ENCODE peak calls at places on chromosomes 2 and 18, in eight cellular contexts. One of them, this sample, is unnamed.

GRCh38 chr2:181857471-181857870 is 34.1 kb upstream of the ITPRID2 start:
- DNase-seq in kidney: no peak
- DNase-seq in lower lobe of right lung: no peak
- DNase-seq in left ventricle myocardium inferior: no peak
- DNase-seq in spleen: no peak
- DNase-seq in colonic mucosa: no peak
- DNase-seq in breast epithelium: no peak
- DNase-seq in Calu3: no peak
- DNase-seq in this sample: no peak

GRCh38 chr18:26710460-26711096 is 154.9 kb downstream of the AQP4 start:
- DNase-seq in breast epithelium: no peak
- DNase-seq in lower lobe of right lung: no peak
- DNase-seq in kidney: no peak
- DNase-seq in colonic mucosa: no peak
- DNase-seq in left ventricle myocardium inferior: no peak
- DNase-seq in Calu3: no peak
- DNase-seq in spleen: no peak
- DNase-seq in this sample: no peak

GRCh38 chr2:110820128-110820527 is 87.8 kb downstream of the ACOXL start:
- DNase-seq in colonic mucosa: no peak
- DNase-seq in lower lobe of right lung: no peak
- DNase-seq in left ventricle myocardium inferior: no peak
- DNase-seq in kidney: no peak
- DNase-seq in Calu3: no peak
- DNase-seq in breast epithelium: no peak
- DNase-seq in spleen: no peak
- DNase-seq in this sample: no peak

GRCh38 chr18:12839526-12840196 is 44.4 kb downstream of the PTPN2 start:
- DNase-seq in spleen: no peak
- DNase-seq in colonic mucosa: no peak
- DNase-seq in lower lobe of right lung: no peak
- DNase-seq in Calu3: no peak
- DNase-seq in left ventricle myocardium inferior: no peak
- DNase-seq in kidney: no peak
- DNase-seq in breast epithelium: no peak
- DNase-seq in this sample: no peak

GRCh38 chr2:152336103-152336853 is 1.3 kb downstream of the FMNL2 start:
- DNase-seq in spleen: peak
- DNase-seq in colonic mucosa: peak
- DNase-seq in lower lobe of right lung: peak
- DNase-seq in left ventricle myocardium inferior: peak
- DNase-seq in Calu3: peak
- DNase-seq in breast epithelium: no peak
- DNase-seq in kidney: peak
- DNase-seq in this sample: peak

GRCh38 chr2:64325852-64326577 is 127.9 kb upstream of the LGALSL start:
- DNase-seq in Calu3: no peak
- DNase-seq in spleen: no peak
- DNase-seq in lower lobe of right lung: no peak
- DNase-seq in kidney: no peak
- DNase-seq in colonic mucosa: no peak
- DNase-seq in breast epithelium: no peak
- DNase-seq in left ventricle myocardium inferior: no peak
- DNase-seq in this sample: no peak

GRCh38 chr2:73823916-73824523 is 4.7 kb upstream of the STAMBP start:
- DNase-seq in colonic mucosa: peak
- DNase-seq in spleen: no peak
- DNase-seq in kidney: no peak
- DNase-seq in lower lobe of right lung: no peak
- DNase-seq in breast epithelium: no peak
- DNase-seq in Calu3: peak
- DNase-seq in left ventricle myocardium inferior: no peak
- DNase-seq in this sample: no peak

GRCh38 chr2:80153151-80153550 is 151.4 kb downstream of the LRRTM1 start:
- DNase-seq in lower lobe of right lung: no peak
- DNase-seq in spleen: no peak
- DNase-seq in breast epithelium: no peak
- DNase-seq in Calu3: no peak
- DNase-seq in colonic mucosa: no peak
- DNase-seq in kidney: no peak
- DNase-seq in left ventricle myocardium inferior: no peak
- DNase-seq in this sample: no peak

GRCh38 chr2:216492951-216493685 is 5.5 kb upstream of the RPL37A start:
- DNase-seq in Calu3: no peak
- DNase-seq in kidney: no peak
- DNase-seq in breast epithelium: no peak
- DNase-seq in colonic mucosa: no peak
- DNase-seq in spleen: no peak
- DNase-seq in left ventricle myocardium inferior: no peak
- DNase-seq in lower lobe of right lung: no peak
- DNase-seq in this sample: no peak

GRCh38 chr2:69221960-69222751 is 164.9 kb downstream of the GFPT1 start:
- DNase-seq in spleen: no peak
- DNase-seq in lower lobe of right lung: no peak
- DNase-seq in colonic mucosa: no peak
- DNase-seq in Calu3: no peak
- DNase-seq in breast epithelium: no peak
- DNase-seq in kidney: no peak
- DNase-seq in left ventricle myocardium inferior: no peak
- DNase-seq in this sample: no peak

GRCh38 chr18:55256568-55257289 is 297.5 kb upstream of the CCDC68 start:
- DNase-seq in breast epithelium: no peak
- DNase-seq in lower lobe of right lung: no peak
- DNase-seq in spleen: no peak
- DNase-seq in left ventricle myocardium inferior: no peak
- DNase-seq in kidney: no peak
- DNase-seq in Calu3: no peak
- DNase-seq in colonic mucosa: no peak
- DNase-seq in this sample: no peak

GRCh38 chr2:170819941-170820646 is 3.4 kb downstream of the GAD1 start:
- DNase-seq in kidney: no peak
- DNase-seq in left ventricle myocardium inferior: no peak
- DNase-seq in breast epithelium: no peak
- DNase-seq in colonic mucosa: no peak
- DNase-seq in lower lobe of right lung: no peak
- DNase-seq in spleen: peak
- DNase-seq in Calu3: no peak
- DNase-seq in this sample: peak

GRCh38 chr18:8844721-8845148 is 139.4 kb downstream of the MTCL1 start:
- DNase-seq in kidney: no peak
- DNase-seq in Calu3: no peak
- DNase-seq in breast epithelium: no peak
- DNase-seq in left ventricle myocardium inferior: no peak
- DNase-seq in spleen: no peak
- DNase-seq in colonic mucosa: no peak
- DNase-seq in lower lobe of right lung: no peak
- DNase-seq in this sample: no peak

GRCh38 chr2:84830095-84830494 is 50.8 kb downstream of the TRABD2A start:
- DNase-seq in colonic mucosa: no peak
- DNase-seq in breast epithelium: no peak
- DNase-seq in kidney: no peak
- DNase-seq in lower lobe of right lung: peak
- DNase-seq in spleen: peak
- DNase-seq in Calu3: no peak
- DNase-seq in left ventricle myocardium inferior: peak
- DNase-seq in this sample: no peak

GRCh38 chr2:241901500-241902351 is 32.2 kb downstream of the RTP5 start:
- DNase-seq in colonic mucosa: no peak
- DNase-seq in spleen: peak
- DNase-seq in lower lobe of right lung: peak
- DNase-seq in left ventricle myocardium inferior: no peak
- DNase-seq in kidney: peak
- DNase-seq in breast epithelium: peak
- DNase-seq in Calu3: no peak
- DNase-seq in this sample: no peak

GRCh38 chr18:48222118-48222517 is 187.1 kb downstream of the ZBTB7C start:
- DNase-seq in Calu3: peak
- DNase-seq in breast epithelium: peak
- DNase-seq in lower lobe of right lung: peak
- DNase-seq in left ventricle myocardium inferior: peak
- DNase-seq in spleen: no peak
- DNase-seq in kidney: no peak
- DNase-seq in colonic mucosa: peak
- DNase-seq in this sample: no peak

GRCh38 chr2:238847841-238848565 is at the start of gene TWIST2:
- DNase-seq in Calu3: no peak
- DNase-seq in colonic mucosa: peak
- DNase-seq in spleen: no peak
- DNase-seq in left ventricle myocardium inferior: peak
- DNase-seq in lower lobe of right lung: peak
- DNase-seq in kidney: peak
- DNase-seq in breast epithelium: no peak
- DNase-seq in this sample: peak

GRCh38 chr2:164000171-164000570 is 264.4 kb upstream of the FIGN start:
- DNase-seq in spleen: no peak
- DNase-seq in lower lobe of right lung: no peak
- DNase-seq in left ventricle myocardium inferior: no peak
- DNase-seq in kidney: no peak
- DNase-seq in breast epithelium: no peak
- DNase-seq in Calu3: no peak
- DNase-seq in colonic mucosa: no peak
- DNase-seq in this sample: no peak

GRCh38 chr2:103289101-103289725 is 527.4 kb downstream of the TMEM182 start:
- DNase-seq in left ventricle myocardium inferior: no peak
- DNase-seq in lower lobe of right lung: no peak
- DNase-seq in colonic mucosa: no peak
- DNase-seq in Calu3: no peak
- DNase-seq in breast epithelium: no peak
- DNase-seq in spleen: no peak
- DNase-seq in kidney: no peak
- DNase-seq in this sample: no peak

GRCh38 chr2:28419705-28420270 is 27.1 kb downstream of the FOSL2 start:
- DNase-seq in Calu3: no peak
- DNase-seq in colonic mucosa: no peak
- DNase-seq in spleen: no peak
- DNase-seq in breast epithelium: no peak
- DNase-seq in kidney: no peak
- DNase-seq in left ventricle myocardium inferior: no peak
- DNase-seq in lower lobe of right lung: no peak
- DNase-seq in this sample: no peak

GRCh38 chr2:10982931-10983701 is 71.4 kb downstream of the KCNF1 start:
- DNase-seq in Calu3: no peak
- DNase-seq in breast epithelium: no peak
- DNase-seq in colonic mucosa: peak
- DNase-seq in left ventricle myocardium inferior: peak
- DNase-seq in spleen: peak
- DNase-seq in kidney: no peak
- DNase-seq in lower lobe of right lung: peak
- DNase-seq in this sample: peak

GRCh38 chr2:131026914-131027313 is 66.3 kb downstream of the FAM168B start:
- DNase-seq in kidney: no peak
- DNase-seq in breast epithelium: no peak
- DNase-seq in left ventricle myocardium inferior: no peak
- DNase-seq in colonic mucosa: no peak
- DNase-seq in Calu3: no peak
- DNase-seq in lower lobe of right lung: no peak
- DNase-seq in spleen: peak
- DNase-seq in this sample: no peak

GRCh38 chr2:43414586-43415125 is 181.2 kb downstream of the THADA start:
- DNase-seq in colonic mucosa: no peak
- DNase-seq in Calu3: no peak
- DNase-seq in spleen: no peak
- DNase-seq in kidney: no peak
- DNase-seq in breast epithelium: no peak
- DNase-seq in left ventricle myocardium inferior: no peak
- DNase-seq in lower lobe of right lung: no peak
- DNase-seq in this sample: no peak

GRCh38 chr2:28437142-28437835 is 44.6 kb downstream of the FOSL2 start:
- DNase-seq in lower lobe of right lung: peak
- DNase-seq in colonic mucosa: peak
- DNase-seq in left ventricle myocardium inferior: no peak
- DNase-seq in kidney: peak
- DNase-seq in spleen: peak
- DNase-seq in breast epithelium: no peak
- DNase-seq in Calu3: peak
- DNase-seq in this sample: no peak

GRCh38 chr2:121284424-121285076 is 452 bp downstream of the TFCP2L1 start:
- DNase-seq in lower lobe of right lung: peak
- DNase-seq in breast epithelium: no peak
- DNase-seq in left ventricle myocardium inferior: no peak
- DNase-seq in colonic mucosa: peak
- DNase-seq in spleen: peak
- DNase-seq in kidney: peak
- DNase-seq in Calu3: peak
- DNase-seq in this sample: peak

GRCh38 chr18:33751613-33752221 is 173.7 kb downstream of the ASXL3 start:
- DNase-seq in spleen: no peak
- DNase-seq in breast epithelium: no peak
- DNase-seq in Calu3: no peak
- DNase-seq in kidney: no peak
- DNase-seq in lower lobe of right lung: no peak
- DNase-seq in left ventricle myocardium inferior: no peak
- DNase-seq in colonic mucosa: no peak
- DNase-seq in this sample: no peak
- TF ChIP-seq CTCF in spleen: no peak
- TF ChIP-seq CTCF in breast epithelium: peak
- TF ChIP-seq CTCF in Calu3: no peak
- TF ChIP-seq CTCF in kidney: no peak
- TF ChIP-seq CTCF in lower lobe of right lung: peak
- TF ChIP-seq CTCF in left ventricle myocardium inferior: peak
- TF ChIP-seq CTCF in colonic mucosa: peak
- TF ChIP-seq CTCF in this sample: peak

GRCh38 chr2:197615033-197615652 is 60.2 kb downstream of the RFTN2 start:
- DNase-seq in kidney: no peak
- DNase-seq in Calu3: peak
- DNase-seq in breast epithelium: no peak
- DNase-seq in left ventricle myocardium inferior: no peak
- DNase-seq in lower lobe of right lung: no peak
- DNase-seq in spleen: no peak
- DNase-seq in colonic mucosa: peak
- DNase-seq in this sample: no peak
- TF ChIP-seq CTCF in kidney: no peak
- TF ChIP-seq CTCF in Calu3: no peak
- TF ChIP-seq CTCF in breast epithelium: peak
- TF ChIP-seq CTCF in left ventricle myocardium inferior: no peak
- TF ChIP-seq CTCF in lower lobe of right lung: peak
- TF ChIP-seq CTCF in spleen: no peak
- TF ChIP-seq CTCF in colonic mucosa: peak
- TF ChIP-seq CTCF in this sample: no peak

GRCh38 chr2:231393149-231394131 is 2.1 kb upstream of the B3GNT7 start:
- DNase-seq in breast epithelium: no peak
- DNase-seq in Calu3: no peak
- DNase-seq in lower lobe of right lung: no peak
- DNase-seq in colonic mucosa: no peak
- DNase-seq in spleen: no peak
- DNase-seq in left ventricle myocardium inferior: no peak
- DNase-seq in kidney: peak
- DNase-seq in this sample: no peak
- TF ChIP-seq CTCF in breast epithelium: no peak
- TF ChIP-seq CTCF in Calu3: peak
- TF ChIP-seq CTCF in lower lobe of right lung: peak
- TF ChIP-seq CTCF in colonic mucosa: no peak
- TF ChIP-seq CTCF in spleen: peak
- TF ChIP-seq CTCF in left ventricle myocardium inferior: peak
- TF ChIP-seq CTCF in kidney: no peak
- TF ChIP-seq CTCF in this sample: no peak

GRCh38 chr2:137886432-137886831 is 77.8 kb upstream of the HNMT start:
- DNase-seq in colonic mucosa: no peak
- DNase-seq in spleen: no peak
- DNase-seq in lower lobe of right lung: no peak
- DNase-seq in left ventricle myocardium inferior: no peak
- DNase-seq in breast epithelium: no peak
- DNase-seq in kidney: no peak
- DNase-seq in Calu3: peak
- DNase-seq in this sample: no peak

GRCh38 chr2:137893145-137893544 is 71.1 kb upstream of the HNMT start:
- DNase-seq in Calu3: no peak
- DNase-seq in spleen: no peak
- DNase-seq in lower lobe of right lung: no peak
- DNase-seq in left ventricle myocardium inferior: no peak
- DNase-seq in kidney: no peak
- DNase-seq in breast epithelium: no peak
- DNase-seq in colonic mucosa: no peak
- DNase-seq in this sample: no peak

GRCh38 chr2:137888845-137889244 is 75.4 kb upstream of the HNMT start:
- DNase-seq in left ventricle myocardium inferior: peak
- DNase-seq in spleen: no peak
- DNase-seq in lower lobe of right lung: peak
- DNase-seq in kidney: no peak
- DNase-seq in breast epithelium: no peak
- DNase-seq in Calu3: peak
- DNase-seq in colonic mucosa: peak
- DNase-seq in this sample: peak
- TF ChIP-seq CTCF in left ventricle myocardium inferior: peak
- TF ChIP-seq CTCF in spleen: no peak
- TF ChIP-seq CTCF in lower lobe of right lung: peak
- TF ChIP-seq CTCF in kidney: peak
- TF ChIP-seq CTCF in breast epithelium: no peak
- TF ChIP-seq CTCF in Calu3: peak
- TF ChIP-seq CTCF in colonic mucosa: peak
- TF ChIP-seq CTCF in this sample: peak

This sample was measured in glutamatergic neuron.